ENCODE peak calls at places on chromosome 11, in eight cellular contexts. V is MM.1S, N is hepatocyte, O is HCT116, U is OCI-LY7, D is PC-3, G is PC-9, P is GM23248. I is an unnamed sample.

GRCh38 chr11:74333193-74333592 is 21.8 kb upstream of the P4HA3 start:
- DNase-seq in D (no peak), N (no peak), O (no peak), U (no peak), G (no peak), V (no peak), P (no peak), I (no peak)

GRCh38 chr11:61505640-61506155 is 2.9 kb upstream of the LRRC10B start:
- DNase-seq in U (no peak), P (peak; percentile 37), V (no peak), G (no peak), N (no peak), O (no peak), D (no peak), I (no peak)

GRCh38 chr11:44348114-44348513 is 38.2 kb upstream of the ALX4 start:
- DNase-seq in N (no peak), V (no peak), O (no peak), P (no peak), D (no peak), U (no peak), G (no peak), I (no peak)

GRCh38 chr11:18261721-18262120 is 4.3 kb upstream of the SAA1 start:
- DNase-seq in D (no peak), O (no peak), U (no peak), P (no peak), N (no peak), G (no peak), V (no peak), I (no peak)

GRCh38 chr11:44006882-44007495 is 40.8 kb upstream of the ACCSL start:
- DNase-seq in D (no peak), G (no peak), P (no peak), O (no peak), U (no peak), N (no peak), V (no peak), I (no peak)

GRCh38 chr11:6622261-6623171 is 3.3 kb upstream of the TPP1 start:
- DNase-seq in D (no peak), O (no peak), U (peak; percentile 61), N (no peak), P (no peak), G (no peak), V (peak; percentile 69), I (no peak)

GRCh38 chr11:72003776-72004171 is 5.1 kb downstream of the IL18BP start:
- DNase-seq in G (no peak), O (no peak), P (no peak), U (no peak), D (no peak), N (no peak), V (no peak), I (no peak)

GRCh38 chr11:115471367-115471766 is 32.8 kb downstream of the CADM1 start:
- DNase-seq in V (peak; percentile 13), G (no peak), D (no peak), N (peak; percentile 49), O (no peak), U (peak; percentile 26), P (no peak), I (no peak)

GRCh38 chr11:132168326-132168725 is 797.9 kb downstream of the NTM start:
- DNase-seq in O (no peak), D (no peak), V (no peak), P (no peak), U (no peak), G (no peak), N (no peak), I (no peak)

GRCh38 chr11:103281301-103281700 is 172.1 kb downstream of the DYNC2H1 start:
- DNase-seq in V (no peak), D (peak; percentile 54), N (no peak), G (no peak), P (peak; percentile 38), O (no peak), U (no peak), I (no peak)

GRCh38 chr11:18365736-18366135 is 28.6 kb upstream of the LDHA start:
- DNase-seq in N (no peak), D (no peak), U (no peak), P (no peak), V (no peak), O (no peak), G (no peak), I (no peak)

GRCh38 chr11:117704416-117705150 is 92.4 kb downstream of the DSCAML1 start:
- DNase-seq in U (no peak), O (no peak), P (no peak), N (no peak), G (no peak), V (no peak), D (no peak), I (no peak)

GRCh38 chr11:119540370-119541125 is 117.6 kb upstream of the THY1 start:
- DNase-seq in N (peak; percentile 1), V (no peak), P (no peak), G (no peak), D (no peak), O (no peak), U (no peak), I (no peak)

DNA sequence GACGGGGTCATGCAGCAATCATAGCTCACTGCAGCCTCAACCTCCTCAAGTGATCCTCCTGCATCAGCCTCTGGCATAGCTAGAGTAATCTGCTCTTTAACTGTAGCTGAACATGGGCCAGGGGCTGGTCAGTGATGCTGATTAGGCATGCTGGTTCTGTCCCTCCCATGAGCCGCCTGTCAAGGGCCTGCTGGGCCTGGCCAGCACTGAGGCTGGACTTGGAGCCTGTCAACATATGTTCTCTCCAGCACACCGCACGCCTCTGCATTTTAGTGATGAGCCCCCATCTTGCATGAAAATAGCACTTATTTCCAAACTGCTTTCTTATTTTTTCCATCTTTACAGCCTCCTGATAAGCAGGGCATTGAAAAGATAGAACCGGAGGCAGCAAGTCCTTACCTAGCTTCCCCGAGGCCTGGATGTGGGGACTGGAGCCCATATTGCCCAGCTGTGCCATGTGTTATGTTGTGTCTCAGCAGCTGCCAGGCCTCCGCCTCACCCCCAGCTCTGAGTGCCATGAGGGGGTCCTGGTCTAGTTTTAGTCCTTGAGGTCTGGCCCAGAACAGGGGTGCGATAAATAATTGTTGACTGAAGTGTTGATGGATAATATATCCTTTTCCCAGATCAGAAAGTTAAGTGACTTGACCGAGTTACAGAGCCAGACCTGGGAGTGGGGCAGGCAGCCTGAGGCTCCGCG is 80.0 kb downstream of the CTTN start:
- DNase-seq in U (no peak), N (no peak), V (no peak), D (no peak), O (no peak), P (no peak), G (no peak), I (no peak)
- H3K4me3 ChIP-seq in U (no peak overlapping the region), N (no peak overlapping the region), V (no peak overlapping the region), D (no peak overlapping the region), O (no peak overlapping the region), P (no peak overlapping the region), G (no peak overlapping the region), I (no peak overlapping the region)

DNA sequence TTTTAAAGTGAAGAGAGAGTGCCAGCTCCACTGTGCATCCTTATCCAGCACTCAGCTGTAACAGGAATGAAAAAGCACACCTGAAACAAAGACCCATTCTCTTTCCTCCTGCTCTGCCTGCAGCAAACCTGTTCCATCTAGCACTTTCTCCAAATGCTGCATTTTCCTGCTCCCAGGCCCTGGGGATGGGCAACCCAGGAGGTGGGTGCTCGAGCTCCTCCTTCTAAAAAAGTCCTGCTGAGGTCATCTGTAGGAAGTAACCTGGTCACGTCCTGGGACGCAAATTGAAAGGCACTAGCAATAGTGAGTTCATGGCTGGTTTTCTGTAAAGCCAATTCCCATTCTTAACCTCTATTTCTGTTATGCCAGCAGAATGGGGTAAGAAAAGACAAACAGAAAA is 173.7 kb downstream of the MAML2 start:
- DNase-seq in O (no peak), G (no peak), V (no peak), N (no peak), U (no peak), D (no peak), P (peak; percentile 38), I (no peak)
- H3K9me2 ChIP-seq in O (no peaks in the 10 kb centered on the region), G (no peaks in the 10 kb centered on the region), V (no peaks in the 10 kb centered on the region), N (no peaks in the 10 kb centered on the region), U (no peaks in the 10 kb centered on the region), D (no peaks in the 10 kb centered on the region), P (no peaks in the 10 kb centered on the region), I (peaks cover 7% of the 10 kb centered on the region)

GRCh38 chr11:130647371-130647770 is 198.9 kb downstream of the ADAMTS15 start:
- DNase-seq in O (no peak), U (no peak), P (no peak), D (no peak), V (no peak), N (no peak), G (no peak), I (no peak)

GRCh38 chr11:130642994-130643393 is 194.5 kb downstream of the ADAMTS15 start:
- DNase-seq in O (no peak), D (no peak), G (no peak), V (no peak), N (no peak), P (no peak), U (no peak), I (no peak)

GRCh38 chr11:130646881-130647280 is 198.4 kb downstream of the ADAMTS15 start:
- DNase-seq in V (no peak), G (no peak), U (no peak), O (no peak), N (no peak), P (no peak), D (no peak), I (no peak)

GRCh38 chr11:130644187-130644586 is 195.7 kb downstream of the ADAMTS15 start:
- DNase-seq in D (no peak), U (no peak), G (no peak), O (no peak), P (peak; percentile 13), V (no peak), N (no peak), I (peak; percentile 72)

DNA sequence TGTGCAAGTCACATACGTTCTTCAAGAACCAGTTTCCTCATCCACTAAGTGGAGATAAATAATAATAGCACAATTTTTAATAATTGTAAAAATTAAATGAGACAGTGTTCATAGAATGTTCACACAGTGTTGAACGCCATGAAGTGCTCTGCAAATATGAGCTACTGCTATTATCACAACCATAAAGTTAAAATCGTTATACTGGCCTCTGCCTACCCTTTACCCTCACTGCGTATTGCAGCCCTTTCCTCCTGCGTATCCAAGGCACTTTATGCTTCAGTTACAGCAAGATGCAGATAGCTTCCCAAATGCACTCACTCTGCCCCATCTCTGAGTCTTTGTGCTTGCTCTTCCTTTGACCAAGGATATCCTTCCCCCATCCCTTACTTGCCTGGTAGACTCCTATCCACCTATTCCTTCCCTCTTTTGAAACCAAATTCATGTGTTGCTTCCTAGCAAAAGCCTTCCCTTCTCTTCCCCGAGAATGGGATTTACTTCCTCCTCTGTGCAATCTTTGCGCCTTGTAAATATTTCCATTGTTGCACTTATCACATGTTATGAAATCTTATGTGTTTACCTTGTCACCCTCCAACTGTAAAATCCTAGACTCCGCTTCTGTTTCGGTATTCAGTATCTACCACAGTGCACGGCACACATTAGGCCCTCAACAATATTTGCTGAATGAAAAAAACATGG is 196.9 kb downstream of the ADAMTS15 start:
- DNase-seq in N (no peak), O (no peak), G (no peak), D (no peak), U (no peak), V (no peak), P (no peak), I (no peak)
- H3K4me3 ChIP-seq in N (no peak overlapping the region), O (no peak overlapping the region), G (no peak overlapping the region), D (no peak overlapping the region), U (no peak overlapping the region), V (no peak overlapping the region), P (no peak overlapping the region), I (no peak overlapping the region)

DNA sequence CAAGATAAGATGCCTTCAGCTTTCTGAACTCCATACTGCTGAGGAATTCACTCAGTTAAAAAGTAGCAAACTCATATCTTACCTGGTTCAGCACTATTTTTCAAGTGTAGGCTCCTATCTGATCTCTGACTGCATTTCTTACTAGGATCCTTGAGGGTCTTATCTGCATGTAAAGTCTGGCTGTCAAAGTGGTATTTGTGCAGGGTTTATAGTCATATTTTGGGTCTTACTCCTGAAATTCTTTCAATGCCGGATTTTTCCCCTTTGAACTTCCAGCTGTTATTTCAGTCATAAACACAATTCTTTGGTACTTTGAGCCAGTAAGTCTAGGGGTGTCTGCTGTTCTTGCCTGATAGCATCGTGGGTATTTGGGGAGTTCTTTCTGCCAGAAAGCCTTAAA is 25.3 kb upstream of the NOX4 start:
- DNase-seq in P (no peak), V (no peak), D (no peak), N (no peak), U (no peak), O (no peak), G (no peak), I (no peak)
- H3K9me2 ChIP-seq in P (no peaks in the 10 kb centered on the region), V (no peaks in the 10 kb centered on the region), D (no peaks in the 10 kb centered on the region), N (no peaks in the 10 kb centered on the region), U (no peaks in the 10 kb centered on the region), O (no peaks in the 10 kb centered on the region), G (no peaks in the 10 kb centered on the region), I (no peaks in the 10 kb centered on the region)

I was measured in GM23338.